ENCODE peak calls at places on chromosomes 16 and 17, in eight cellular contexts. One of them, this sample, is unnamed.

GRCh38 chr16:48901712-48902374 is 291.9 kb upstream of the N4BP1 start:
- DNase-seq in endodermal cell: no peak
- DNase-seq in CD14-positive monocyte: no peak
- DNase-seq in AG04450: no peak
- DNase-seq in progenitor cell of endocrine pancreas: no peak
- DNase-seq in omental fat pad: no peak
- DNase-seq in GM06990: no peak
- DNase-seq in AG09309: no peak
- DNase-seq in this sample: no peak

GRCh38 chr17:56172517-56172982 is 19.3 kb downstream of the ANKFN1 start:
- DNase-seq in endodermal cell: peak
- DNase-seq in CD14-positive monocyte: no peak
- DNase-seq in AG04450: no peak
- DNase-seq in progenitor cell of endocrine pancreas: no peak
- DNase-seq in omental fat pad: no peak
- DNase-seq in GM06990: no peak
- DNase-seq in AG09309: no peak
- DNase-seq in this sample: no peak

GRCh38 chr16:84810518-84811273 is 9.1 kb upstream of the CRISPLD2 start:
- DNase-seq in endodermal cell: no peak
- DNase-seq in CD14-positive monocyte: no peak
- DNase-seq in AG04450: no peak
- DNase-seq in progenitor cell of endocrine pancreas: no peak
- DNase-seq in omental fat pad: no peak
- DNase-seq in GM06990: peak
- DNase-seq in AG09309: peak
- DNase-seq in this sample: no peak

GRCh38 chr17:4551141-4551540 is 4.0 kb downstream of the MYBBP1A start:
- DNase-seq in endodermal cell: peak
- DNase-seq in CD14-positive monocyte: no peak
- DNase-seq in AG04450: no peak
- DNase-seq in progenitor cell of endocrine pancreas: no peak
- DNase-seq in omental fat pad: no peak
- DNase-seq in GM06990: no peak
- DNase-seq in AG09309: no peak
- DNase-seq in this sample: no peak

GRCh38 chr16:49490321-49490705 is 116.7 kb downstream of the C16orf78 start:
- DNase-seq in endodermal cell: no peak
- DNase-seq in CD14-positive monocyte: no peak
- DNase-seq in AG04450: no peak
- DNase-seq in progenitor cell of endocrine pancreas: no peak
- DNase-seq in omental fat pad: no peak
- DNase-seq in GM06990: no peak
- DNase-seq in AG09309: no peak
- DNase-seq in this sample: no peak

GRCh38 chr16:54118846-54119245 is 167.7 kb downstream of the IRX3 start:
- DNase-seq in endodermal cell: no peak
- DNase-seq in CD14-positive monocyte: no peak
- DNase-seq in AG04450: no peak
- DNase-seq in progenitor cell of endocrine pancreas: no peak
- DNase-seq in omental fat pad: no peak
- DNase-seq in GM06990: no peak
- DNase-seq in AG09309: peak
- DNase-seq in this sample: no peak

GRCh38 chr16:25148568-25149215 is 37.1 kb downstream of the LCMT1 start:
- DNase-seq in endodermal cell: peak
- DNase-seq in CD14-positive monocyte: no peak
- DNase-seq in AG04450: no peak
- DNase-seq in progenitor cell of endocrine pancreas: no peak
- DNase-seq in omental fat pad: no peak
- DNase-seq in GM06990: no peak
- DNase-seq in AG09309: no peak
- DNase-seq in this sample: no peak

GRCh38 chr16:57823836-57824235 is 21.5 kb upstream of the KIFC3 start:
- DNase-seq in endodermal cell: no peak
- DNase-seq in CD14-positive monocyte: no peak
- DNase-seq in AG04450: no peak
- DNase-seq in progenitor cell of endocrine pancreas: no peak
- DNase-seq in omental fat pad: no peak
- DNase-seq in GM06990: no peak
- DNase-seq in AG09309: no peak
- DNase-seq in this sample: no peak

GRCh38 chr16:81975637-81976036 is 35.6 kb downstream of the SDR42E1 start:
- DNase-seq in endodermal cell: no peak
- DNase-seq in CD14-positive monocyte: no peak
- DNase-seq in AG04450: no peak
- DNase-seq in progenitor cell of endocrine pancreas: no peak
- DNase-seq in omental fat pad: no peak
- DNase-seq in GM06990: no peak
- DNase-seq in AG09309: no peak
- DNase-seq in this sample: no peak

GRCh38 chr16:26546573-26546972 is 520.2 kb upstream of the C16orf82 start:
- DNase-seq in endodermal cell: no peak
- DNase-seq in CD14-positive monocyte: no peak
- DNase-seq in AG04450: no peak
- DNase-seq in progenitor cell of endocrine pancreas: no peak
- DNase-seq in omental fat pad: no peak
- DNase-seq in GM06990: no peak
- DNase-seq in AG09309: no peak
- DNase-seq in this sample: no peak

GRCh38 chr16:50133214-50133613 is 19.9 kb upstream of the TENT4B start:
- DNase-seq in endodermal cell: no peak
- DNase-seq in CD14-positive monocyte: no peak
- DNase-seq in AG04450: no peak
- DNase-seq in progenitor cell of endocrine pancreas: no peak
- DNase-seq in omental fat pad: no peak
- DNase-seq in GM06990: no peak
- DNase-seq in AG09309: no peak
- DNase-seq in this sample: no peak

GRCh38 chr17:33647976-33648375 is 354.9 kb upstream of the ASIC2 start:
- DNase-seq in endodermal cell: peak
- DNase-seq in CD14-positive monocyte: no peak
- DNase-seq in AG04450: no peak
- DNase-seq in progenitor cell of endocrine pancreas: no peak
- DNase-seq in omental fat pad: no peak
- DNase-seq in GM06990: no peak
- DNase-seq in AG09309: no peak
- DNase-seq in this sample: peak

DNA sequence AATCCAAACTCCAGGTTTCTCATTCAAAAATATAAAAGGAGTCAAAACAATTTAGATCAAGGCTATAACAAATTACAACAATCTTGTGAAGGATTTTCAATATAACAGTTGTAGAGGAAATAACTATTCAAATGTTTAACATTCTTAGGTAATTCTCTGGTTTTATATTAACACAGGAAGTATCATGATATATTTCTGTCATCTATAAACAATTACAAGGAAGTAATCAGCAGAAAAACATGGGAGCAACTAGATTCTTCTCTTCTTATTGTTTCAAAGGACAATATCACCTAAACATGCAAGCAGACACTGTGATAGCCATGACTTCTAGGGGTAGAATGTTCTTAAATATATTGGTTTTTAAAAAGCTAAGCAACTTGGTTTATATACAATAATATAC is 49.9 kb downstream of the FBXL20 start:
- DNase-seq in endodermal cell: no peak
- DNase-seq in CD14-positive monocyte: no peak
- DNase-seq in AG04450: no peak
- DNase-seq in progenitor cell of endocrine pancreas: no peak
- DNase-seq in omental fat pad: no peak
- DNase-seq in GM06990: no peak
- DNase-seq in AG09309: no peak
- DNase-seq in this sample: no peak
- TF ChIP-seq CTCF in endodermal cell: no peak
- TF ChIP-seq CTCF in CD14-positive monocyte: no peak
- TF ChIP-seq CTCF in AG04450: no peak
- TF ChIP-seq CTCF in progenitor cell of endocrine pancreas: no peak
- TF ChIP-seq CTCF in omental fat pad: no peak
- TF ChIP-seq CTCF in GM06990: no peak
- TF ChIP-seq CTCF in AG09309: no peak
- TF ChIP-seq CTCF in this sample: no peak

DNA sequence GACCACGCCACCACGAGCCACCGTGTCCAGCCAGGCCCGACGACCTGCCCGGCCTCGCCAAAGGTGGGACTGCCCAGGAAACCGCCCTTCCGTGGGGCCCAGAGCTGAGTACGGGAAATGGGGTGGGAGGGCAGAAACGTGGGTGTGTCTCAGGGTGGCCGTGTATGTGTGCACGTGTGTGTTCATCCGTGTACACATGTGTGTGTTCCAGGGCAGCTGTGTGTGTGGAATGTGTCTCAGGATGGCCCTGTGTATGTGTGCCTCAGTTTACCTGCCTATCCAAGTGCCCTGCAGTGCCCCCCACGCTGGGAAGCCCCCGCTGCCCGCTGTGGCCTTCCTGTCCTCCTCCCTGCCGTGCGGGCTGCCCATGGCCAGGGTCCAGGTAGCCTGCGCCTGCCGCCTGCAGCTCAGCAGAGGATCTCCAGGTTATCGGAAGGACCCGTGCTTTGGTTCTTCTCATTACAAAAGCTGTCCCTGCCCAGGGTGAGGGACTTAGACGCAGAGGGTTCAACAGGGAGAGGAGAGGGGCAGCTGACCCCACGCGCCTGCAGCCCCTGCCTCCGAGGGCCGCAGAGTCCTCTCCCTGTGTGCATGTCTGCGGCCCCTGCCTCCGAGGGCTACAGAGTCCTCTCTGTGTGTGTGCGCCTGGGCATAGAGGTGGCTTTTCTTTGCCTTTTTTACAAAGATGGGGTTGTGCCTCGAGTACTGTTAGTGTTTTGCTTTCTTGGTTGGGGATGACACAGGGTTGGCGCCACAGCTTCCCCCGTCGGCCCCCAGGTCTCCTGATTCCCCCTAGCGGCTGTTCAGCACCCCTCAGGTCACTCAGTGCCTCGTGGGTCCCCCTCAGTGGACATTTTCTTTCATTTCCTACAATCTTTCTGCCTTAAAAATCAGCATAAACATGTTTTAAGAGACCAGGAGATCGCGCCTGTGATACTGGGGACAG is 23.6 kb downstream of the ZNF469 start:
- DNase-seq in endodermal cell: no peak
- DNase-seq in CD14-positive monocyte: no peak
- DNase-seq in AG04450: no peak
- DNase-seq in progenitor cell of endocrine pancreas: no peak
- DNase-seq in omental fat pad: no peak
- DNase-seq in GM06990: no peak
- DNase-seq in AG09309: no peak
- DNase-seq in this sample: no peak
- TF ChIP-seq CTCF in endodermal cell: peak
- TF ChIP-seq CTCF in CD14-positive monocyte: no peak
- TF ChIP-seq CTCF in AG04450: no peak
- TF ChIP-seq CTCF in progenitor cell of endocrine pancreas: peak
- TF ChIP-seq CTCF in omental fat pad: no peak
- TF ChIP-seq CTCF in GM06990: peak
- TF ChIP-seq CTCF in AG09309: no peak
- TF ChIP-seq CTCF in this sample: no peak

DNA sequence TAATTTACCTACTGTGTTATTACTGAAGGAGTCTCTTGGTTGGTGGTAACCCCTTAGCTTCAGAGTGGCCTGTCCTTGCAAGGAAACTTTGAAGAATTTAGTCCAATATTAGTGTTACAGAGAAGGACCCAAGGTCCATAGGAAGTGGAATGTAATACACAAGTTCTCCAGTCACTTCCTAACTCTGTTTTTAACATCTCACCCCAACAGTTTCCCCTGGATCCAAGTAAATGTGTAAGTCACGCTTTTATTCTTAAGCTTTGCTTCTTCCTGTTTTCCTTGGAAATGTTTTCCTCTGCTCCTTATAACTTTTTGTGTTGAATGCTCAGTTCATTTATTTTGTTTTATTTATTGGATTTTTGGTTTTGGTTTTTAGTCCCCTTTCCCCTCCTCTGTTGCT is 25.9 kb upstream of the RPRML start:
- DNase-seq in endodermal cell: no peak
- DNase-seq in CD14-positive monocyte: no peak
- DNase-seq in AG04450: no peak
- DNase-seq in progenitor cell of endocrine pancreas: no peak
- DNase-seq in omental fat pad: no peak
- DNase-seq in GM06990: no peak
- DNase-seq in AG09309: no peak
- DNase-seq in this sample: no peak
- TF ChIP-seq CTCF in endodermal cell: no peak
- TF ChIP-seq CTCF in CD14-positive monocyte: no peak
- TF ChIP-seq CTCF in AG04450: no peak
- TF ChIP-seq CTCF in progenitor cell of endocrine pancreas: no peak
- TF ChIP-seq CTCF in omental fat pad: no peak
- TF ChIP-seq CTCF in GM06990: no peak
- TF ChIP-seq CTCF in AG09309: no peak
- TF ChIP-seq CTCF in this sample: no peak

DNA sequence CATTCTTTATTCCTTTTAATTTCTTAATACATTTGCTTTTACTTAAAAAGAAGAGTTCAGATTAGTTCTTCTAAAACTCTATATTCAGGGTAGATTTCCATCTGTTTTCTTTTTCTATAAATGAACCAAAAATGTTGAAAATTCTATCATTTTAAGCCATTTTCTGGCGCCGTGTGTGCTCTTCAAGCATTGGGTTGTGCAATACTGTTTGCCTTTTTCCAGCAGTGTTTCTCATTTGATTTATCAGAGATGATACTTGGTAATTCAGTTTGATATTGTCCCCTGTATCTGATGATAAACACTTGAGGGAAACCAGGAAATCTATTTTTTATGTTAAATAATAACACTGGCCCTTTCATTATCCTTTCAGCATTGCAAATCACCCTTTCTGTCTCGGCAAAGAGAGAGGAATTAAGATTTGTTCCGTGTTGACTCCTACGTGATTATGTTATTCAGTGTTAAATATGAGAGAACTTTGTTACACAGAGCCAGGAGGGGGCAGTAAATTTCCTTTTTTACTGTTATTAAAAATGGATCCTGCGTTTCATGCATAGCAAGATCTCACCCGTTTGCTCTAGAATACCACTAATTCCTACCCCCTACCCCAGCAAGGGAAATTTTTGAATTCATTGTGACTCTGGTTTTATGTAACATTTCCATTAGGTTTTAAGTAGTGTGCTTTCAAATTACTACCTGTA is 606.9 kb upstream of the RBFOX1 start:
- DNase-seq in endodermal cell: no peak
- DNase-seq in CD14-positive monocyte: no peak
- DNase-seq in AG04450: no peak
- DNase-seq in progenitor cell of endocrine pancreas: no peak
- DNase-seq in omental fat pad: no peak
- DNase-seq in GM06990: no peak
- DNase-seq in AG09309: no peak
- DNase-seq in this sample: no peak
- TF ChIP-seq CTCF in endodermal cell: peak
- TF ChIP-seq CTCF in CD14-positive monocyte: no peak
- TF ChIP-seq CTCF in AG04450: no peak
- TF ChIP-seq CTCF in progenitor cell of endocrine pancreas: peak
- TF ChIP-seq CTCF in omental fat pad: no peak
- TF ChIP-seq CTCF in GM06990: no peak
- TF ChIP-seq CTCF in AG09309: no peak
- TF ChIP-seq CTCF in this sample: peak

DNA sequence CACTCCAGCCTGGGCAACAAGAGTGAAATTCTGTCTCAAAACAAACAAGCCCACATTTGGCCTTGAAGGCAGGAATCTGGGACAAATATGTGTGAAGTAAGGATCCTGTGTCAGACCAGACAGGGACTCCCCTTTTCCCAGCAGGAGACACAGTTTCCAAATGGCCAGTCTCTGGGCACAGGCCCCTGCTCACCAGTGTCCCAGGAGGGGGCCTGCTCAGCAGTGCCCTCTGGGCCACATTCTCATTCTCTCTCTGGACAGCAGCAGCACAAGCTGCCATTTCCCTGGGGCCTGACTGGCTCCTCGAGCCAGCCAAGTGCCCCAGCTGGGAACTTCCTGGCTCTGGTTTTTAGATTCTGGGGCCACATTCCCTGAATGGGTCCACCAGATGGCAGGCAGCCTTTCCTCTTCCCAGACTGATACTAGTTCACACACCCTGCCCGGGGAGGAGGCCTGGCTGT is 11.7 kb upstream of the MNT start:
- DNase-seq in endodermal cell: peak
- DNase-seq in CD14-positive monocyte: no peak
- DNase-seq in AG04450: no peak
- DNase-seq in progenitor cell of endocrine pancreas: no peak
- DNase-seq in omental fat pad: no peak
- DNase-seq in GM06990: no peak
- DNase-seq in AG09309: no peak
- DNase-seq in this sample: no peak
- TF ChIP-seq CTCF in endodermal cell: peak
- TF ChIP-seq CTCF in CD14-positive monocyte: no peak
- TF ChIP-seq CTCF in AG04450: no peak
- TF ChIP-seq CTCF in progenitor cell of endocrine pancreas: no peak
- TF ChIP-seq CTCF in omental fat pad: no peak
- TF ChIP-seq CTCF in GM06990: no peak
- TF ChIP-seq CTCF in AG09309: peak
- TF ChIP-seq CTCF in this sample: no peak

This sample was measured in neural crest cell.